ENCODE peak calls at places on chromosomes 7 and 10, in ten cellular contexts. One of them, this sample, is unnamed.
A peak's percentile ranks its signal among the peaks of the same experiment; 100 is the strongest.

GRCh38 chr10:84117683-84118394 is 21.5 kb upstream of the GHITM start:
- DNase-seq in GM23248: no peak
- DNase-seq in fibroblast of the aortic adventitia: no peak
- DNase-seq in esophagus muscularis mucosa: peak; percentile 68
- DNase-seq in stimulated activated CD4-positive, alpha-beta T cell treated with anti-CD3 and anti-CD28 coated beads, Interleukin-12 subunit alpha, Interleukin-12 subunit beta, amount 100 ng/mL, for 48 hours: no peak
- DNase-seq in EL: no peak
- DNase-seq in epithelial cell of esophagus: no peak
- DNase-seq in endothelial cell: no peak
- DNase-seq in G401: no peak
- DNase-seq in spleen: no peak
- DNase-seq in this sample: no peak

GRCh38 chr7:149196151-149196704 is 882 bp downstream of the ZNF282 start:
- DNase-seq in GM23248: peak; percentile 42
- DNase-seq in fibroblast of the aortic adventitia: no peak
- DNase-seq in esophagus muscularis mucosa: no peak
- DNase-seq in stimulated activated CD4-positive, alpha-beta T cell treated with anti-CD3 and anti-CD28 coated beads, Interleukin-12 subunit alpha, Interleukin-12 subunit beta, amount 100 ng/mL, for 48 hours: no peak
- DNase-seq in EL: peak; percentile 10
- DNase-seq in epithelial cell of esophagus: peak; percentile 15
- DNase-seq in endothelial cell: no peak
- DNase-seq in G401: no peak
- DNase-seq in spleen: peak; percentile 78
- DNase-seq in this sample: peak; percentile 11

GRCh38 chr10:103350522-103351260 is at the start of gene PCGF6:
- DNase-seq in GM23248: peak; percentile 88
- DNase-seq in fibroblast of the aortic adventitia: peak; percentile 73
- DNase-seq in esophagus muscularis mucosa: no peak
- DNase-seq in stimulated activated CD4-positive, alpha-beta T cell treated with anti-CD3 and anti-CD28 coated beads, Interleukin-12 subunit alpha, Interleukin-12 subunit beta, amount 100 ng/mL, for 48 hours: peak; percentile 48
- DNase-seq in EL: peak; percentile 83
- DNase-seq in epithelial cell of esophagus: peak; percentile 64
- DNase-seq in endothelial cell: peak; percentile 91
- DNase-seq in G401: peak; percentile 84
- DNase-seq in spleen: peak; percentile 91
- DNase-seq in this sample: peak; percentile 92

GRCh38 chr7:100483101-100483727 is 513 bp upstream of the NYAP1 start:
- DNase-seq in GM23248: peak; percentile 70
- DNase-seq in fibroblast of the aortic adventitia: peak; percentile 35
- DNase-seq in esophagus muscularis mucosa: no peak
- DNase-seq in stimulated activated CD4-positive, alpha-beta T cell treated with anti-CD3 and anti-CD28 coated beads, Interleukin-12 subunit alpha, Interleukin-12 subunit beta, amount 100 ng/mL, for 48 hours: peak; percentile 55
- DNase-seq in EL: peak; percentile 58
- DNase-seq in epithelial cell of esophagus: peak; percentile 51
- DNase-seq in endothelial cell: peak; percentile 80
- DNase-seq in G401: peak; percentile 44
- DNase-seq in spleen: peak; percentile 95
- DNase-seq in this sample: peak; percentile 89

GRCh38 chr10:123781956-123782500 is 109.6 kb downstream of the CPXM2 start:
- DNase-seq in GM23248: no peak
- DNase-seq in fibroblast of the aortic adventitia: peak; percentile 21
- DNase-seq in esophagus muscularis mucosa: no peak
- DNase-seq in stimulated activated CD4-positive, alpha-beta T cell treated with anti-CD3 and anti-CD28 coated beads, Interleukin-12 subunit alpha, Interleukin-12 subunit beta, amount 100 ng/mL, for 48 hours: no peak
- DNase-seq in EL: no peak
- DNase-seq in epithelial cell of esophagus: peak; percentile 58
- DNase-seq in endothelial cell: no peak
- DNase-seq in G401: no peak
- DNase-seq in spleen: no peak
- DNase-seq in this sample: no peak

GRCh38 chr7:140261522-140261921 is 84.7 kb upstream of the KDM7A start:
- DNase-seq in GM23248: no peak
- DNase-seq in fibroblast of the aortic adventitia: no peak
- DNase-seq in esophagus muscularis mucosa: no peak
- DNase-seq in stimulated activated CD4-positive, alpha-beta T cell treated with anti-CD3 and anti-CD28 coated beads, Interleukin-12 subunit alpha, Interleukin-12 subunit beta, amount 100 ng/mL, for 48 hours: no peak
- DNase-seq in EL: no peak
- DNase-seq in epithelial cell of esophagus: no peak
- DNase-seq in endothelial cell: no peak
- DNase-seq in G401: no peak
- DNase-seq in spleen: no peak
- DNase-seq in this sample: no peak

GRCh38 chr7:129160161-129160911 is 15.8 kb downstream of the TSPAN33 start:
- DNase-seq in GM23248: no peak
- DNase-seq in fibroblast of the aortic adventitia: no peak
- DNase-seq in esophagus muscularis mucosa: no peak
- DNase-seq in stimulated activated CD4-positive, alpha-beta T cell treated with anti-CD3 and anti-CD28 coated beads, Interleukin-12 subunit alpha, Interleukin-12 subunit beta, amount 100 ng/mL, for 48 hours: no peak
- DNase-seq in EL: no peak
- DNase-seq in epithelial cell of esophagus: no peak
- DNase-seq in endothelial cell: no peak
- DNase-seq in G401: peak; percentile 12
- DNase-seq in spleen: no peak
- DNase-seq in this sample: peak; percentile 48

GRCh38 chr10:102752266-102752930 is 8.7 kb downstream of the WBP1L start:
- DNase-seq in GM23248: peak; percentile 96
- DNase-seq in fibroblast of the aortic adventitia: peak; percentile 98
- DNase-seq in esophagus muscularis mucosa: no peak
- DNase-seq in stimulated activated CD4-positive, alpha-beta T cell treated with anti-CD3 and anti-CD28 coated beads, Interleukin-12 subunit alpha, Interleukin-12 subunit beta, amount 100 ng/mL, for 48 hours: no peak
- DNase-seq in EL: peak; percentile 89
- DNase-seq in epithelial cell of esophagus: no peak
- DNase-seq in endothelial cell: no peak
- DNase-seq in G401: no peak
- DNase-seq in spleen: no peak
- DNase-seq in this sample: no peak

GRCh38 chr7:148883233-148884048 is 650 bp downstream of the EZH2 start:
- DNase-seq in GM23248: peak; percentile 53
- DNase-seq in fibroblast of the aortic adventitia: no peak
- DNase-seq in esophagus muscularis mucosa: no peak
- DNase-seq in stimulated activated CD4-positive, alpha-beta T cell treated with anti-CD3 and anti-CD28 coated beads, Interleukin-12 subunit alpha, Interleukin-12 subunit beta, amount 100 ng/mL, for 48 hours: peak; percentile 24
- DNase-seq in EL: peak; percentile 20
- DNase-seq in epithelial cell of esophagus: no peak
- DNase-seq in endothelial cell: peak; percentile 53
- DNase-seq in G401: peak; percentile 10
- DNase-seq in spleen: peak; percentile 92
- DNase-seq in this sample: peak; percentile 66

GRCh38 chr7:95324396-95324795 is at the start of gene PON1:
- DNase-seq in GM23248: no peak
- DNase-seq in fibroblast of the aortic adventitia: no peak
- DNase-seq in esophagus muscularis mucosa: no peak
- DNase-seq in stimulated activated CD4-positive, alpha-beta T cell treated with anti-CD3 and anti-CD28 coated beads, Interleukin-12 subunit alpha, Interleukin-12 subunit beta, amount 100 ng/mL, for 48 hours: no peak
- DNase-seq in EL: no peak
- DNase-seq in epithelial cell of esophagus: no peak
- DNase-seq in endothelial cell: no peak
- DNase-seq in G401: no peak
- DNase-seq in spleen: peak; percentile 73
- DNase-seq in this sample: peak; percentile 44

GRCh38 chr10:126651461-126651860 is 19.0 kb downstream of the C10orf90 start:
- DNase-seq in GM23248: no peak
- DNase-seq in fibroblast of the aortic adventitia: no peak
- DNase-seq in esophagus muscularis mucosa: no peak
- DNase-seq in stimulated activated CD4-positive, alpha-beta T cell treated with anti-CD3 and anti-CD28 coated beads, Interleukin-12 subunit alpha, Interleukin-12 subunit beta, amount 100 ng/mL, for 48 hours: no peak
- DNase-seq in EL: no peak
- DNase-seq in epithelial cell of esophagus: no peak
- DNase-seq in endothelial cell: no peak
- DNase-seq in G401: no peak
- DNase-seq in spleen: no peak
- DNase-seq in this sample: no peak

GRCh38 chr7:78232806-78233205 is 434.2 kb downstream of the PHTF2 start:
- DNase-seq in GM23248: peak; percentile 70
- DNase-seq in fibroblast of the aortic adventitia: no peak
- DNase-seq in esophagus muscularis mucosa: no peak
- DNase-seq in stimulated activated CD4-positive, alpha-beta T cell treated with anti-CD3 and anti-CD28 coated beads, Interleukin-12 subunit alpha, Interleukin-12 subunit beta, amount 100 ng/mL, for 48 hours: no peak
- DNase-seq in EL: peak; percentile 58
- DNase-seq in epithelial cell of esophagus: peak; percentile 4
- DNase-seq in endothelial cell: no peak
- DNase-seq in G401: no peak
- DNase-seq in spleen: no peak
- DNase-seq in this sample: no peak

GRCh38 chr10:95308389-95309302 is 17.8 kb upstream of the PDLIM1 start:
- DNase-seq in GM23248: peak; percentile 94
- DNase-seq in fibroblast of the aortic adventitia: peak; percentile 99
- DNase-seq in esophagus muscularis mucosa: peak; percentile 97
- DNase-seq in stimulated activated CD4-positive, alpha-beta T cell treated with anti-CD3 and anti-CD28 coated beads, Interleukin-12 subunit alpha, Interleukin-12 subunit beta, amount 100 ng/mL, for 48 hours: no peak
- DNase-seq in EL: peak; percentile 99
- DNase-seq in epithelial cell of esophagus: peak; percentile 92
- DNase-seq in endothelial cell: no peak
- DNase-seq in G401: no peak
- DNase-seq in spleen: no peak
- DNase-seq in this sample: no peak

This sample was measured in nephron progenitor cell.